ENCODE peak calls at places on chromosomes 11 and 22, in five cellular contexts. X, M, B, C and S are unnamed samples.

GRCh38 chr11:66720223-66720898 is 8.7 kb downstream of the SPTBN2 start:
- ATAC-seq in X (peak; percentile 98), M (peak; percentile 91), B (peak; percentile 87), C (peak; percentile 80), S (peak; percentile 95)

GRCh38 chr11:129237880-129238638 is 45.9 kb upstream of the ARHGAP32 start:
- ATAC-seq in X (no peak), M (no peak), B (no peak), C (no peak), S (no peak)

GRCh38 chr11:65435330-65435931 is 12.8 kb downstream of the NEAT1 start:
- ATAC-seq in X (peak; percentile 0), M (no peak), B (no peak), C (no peak), S (no peak)

GRCh38 chr11:29260939-29261705 is 755.7 kb downstream of the KCNA4 start:
- ATAC-seq in X (peak; percentile 51), M (no peak), B (no peak), C (no peak), S (no peak)

GRCh38 chr11:8328848-8329330 is 65.2 kb upstream of the LMO1 start:
- ATAC-seq in X (peak; percentile 94), M (peak; percentile 96), B (peak; percentile 85), C (peak; percentile 87), S (peak; percentile 95)

GRCh38 chr22:49046546-49047305 is 780.9 kb downstream of the BRD1 start:
- ATAC-seq in X (peak; percentile 84), M (peak; percentile 77), B (peak; percentile 72), C (peak; percentile 57), S (peak; percentile 32)

GRCh38 chr11:119153049-119153818 is 4.4 kb downstream of the ABCG4 start:
- ATAC-seq in X (no peak), M (no peak), B (no peak), C (no peak), S (no peak)

GRCh38 chr22:44459041-44459440 is 39.0 kb downstream of the RTL6 start:
- ATAC-seq in X (no peak), M (no peak), B (no peak), C (no peak), S (no peak)

GRCh38 chr11:113626736-113627135 is 79.4 kb downstream of the TMPRSS5 start:
- ATAC-seq in X (no peak), M (no peak), B (no peak), C (no peak), S (no peak)

GRCh38 chr22:44404341-44405020 is 91.7 kb upstream of the SHISAL1 start:
- ATAC-seq in X (no peak), M (no peak), B (no peak), C (no peak), S (no peak)

GRCh38 chr11:31959711-31960110 is 131.2 kb upstream of the RCN1 start:
- ATAC-seq in X (no peak), M (no peak), B (no peak), C (no peak), S (no peak)

GRCh38 chr22:25013634-25014033 is 61.1 kb downstream of the KIAA1671 start:
- ATAC-seq in X (peak; percentile 63), M (no peak), B (no peak), C (no peak), S (no peak)

GRCh38 chr22:11066458-11067285 is 4461.3 kb upstream of the OR11H1 start:
- ATAC-seq in X (no peak), M (no peak), B (peak; percentile 43), C (no peak), S (peak; percentile 11)

GRCh38 chr11:9672288-9672916 is 8.5 kb downstream of the SWAP70 start:
- ATAC-seq in X (no peak), M (peak; percentile 49), B (peak; percentile 10), C (no peak), S (peak; percentile 35)

GRCh38 chr22:40410272-40410671 is 39.9 kb downstream of the SGSM3 start:
- ATAC-seq in X (no peak), M (peak; percentile 29), B (no peak), C (no peak), S (no peak)

GRCh38 chr11:74452366-74452765 is 15.0 kb downstream of the KCNE3 start:
- ATAC-seq in X (no peak), M (no peak), B (no peak), C (no peak), S (no peak)

GRCh38 chr11:102430158-102430836 is 22.3 kb downstream of the TMEM123 start:
- ATAC-seq in X (no peak), M (peak; percentile 78), B (peak; percentile 90), C (peak; percentile 47), S (peak; percentile 92)

GRCh38 chr11:71094296-71095077 is 157.9 kb downstream of the SHANK2 start:
- ATAC-seq in X (no peak), M (no peak), B (no peak), C (no peak), S (no peak)

GRCh38 chr22:23780146-23780748 is 6.5 kb upstream of the SMARCB1 start:
- ATAC-seq in X (no peak), M (no peak), B (no peak), C (no peak), S (no peak)

GRCh38 chr11:125975634-125976033 is 29.8 kb downstream of the VSIG10L2 start:
- ATAC-seq in X (no peak), M (no peak), B (no peak), C (no peak), S (no peak)

GRCh38 chr11:84626256-84626655 is 1000.9 kb downstream of the DLG2 start:
- ATAC-seq in X (no peak), M (no peak), B (no peak), C (no peak), S (no peak)

GRCh38 chr22:44743247-44743646 is 9.1 kb upstream of the ARHGAP8 start:
- ATAC-seq in X (no peak), M (no peak), B (no peak), C (no peak), S (no peak)